ENCODE peak calls at places on chromosomes 11 and 22, in nine cellular contexts. D is activated CD4-positive, alpha-beta T cell treated with anti-CD3 and anti-CD28 coated beads for 48 hours; C is mesenchymal stem cell; U is stimulated activated CD4-positive, alpha-beta T cell treated with anti-CD3 and anti-CD28 coated beads, Interleukin-15, amount 100 ng/mL, for 1 hour; I is SK-N-SH; G is stimulated activated naive CD4-positive, alpha-beta T cell; A is NCI-H345; W is germinal center; X is cerebellar cortex. N is an unnamed sample.

GRCh38 chr11:31797227-31798056 is 13.7 kb downstream of the PAX6 start:
- DNase-seq in D (no peak), C (no peak), U (no peak), I (no peak), G (no peak), A (no peak), W (no peak), X (no peak), N (no peak)

GRCh38 chr11:57597971-57598830 is 716 bp downstream of the SERPING1 start:
- DNase-seq in D (no peak), C (peak; percentile 42), U (no peak), I (peak; percentile 90), G (no peak), A (no peak), W (no peak), X (peak; percentile 85), N (no peak)

GRCh38 chr22:38228326-38228872 is 26.6 kb downstream of the MAFF start:
- DNase-seq in D (no peak), C (no peak), U (no peak), I (no peak), G (no peak), A (no peak), W (no peak), X (no peak), N (no peak)

GRCh38 chr11:77207618-77208313 is 79.7 kb downstream of the MYO7A start:
- DNase-seq in D (no peak), C (no peak), U (no peak), I (peak; percentile 7), G (no peak), A (no peak), W (no peak), X (no peak), N (no peak)

GRCh38 chr11:69343401-69344321 is 49.7 kb downstream of the MYEOV start:
- DNase-seq in D (no peak), C (no peak), U (no peak), I (no peak), G (no peak), A (no peak), W (no peak), X (no peak), N (no peak)

GRCh38 chr11:70778828-70779365 is 380.6 kb downstream of the CTTN start:
- DNase-seq in D (no peak), C (no peak), U (no peak), I (peak; percentile 74), G (no peak), A (no peak), W (no peak), X (no peak), N (no peak)

GRCh38 chr11:9265211-9266131 is at the start of gene DENND5A:
- DNase-seq in D (peak; percentile 71), C (peak; percentile 92), U (peak; percentile 43), I (peak; percentile 100), G (peak; percentile 46), A (peak; percentile 80), W (peak; percentile 85), X (peak; percentile 85), N (peak; percentile 32)

GRCh38 chr11:13321431-13321830 is 43.8 kb downstream of the BMAL1 start:
- DNase-seq in D (no peak), C (no peak), U (no peak), I (no peak), G (no peak), A (no peak), W (no peak), X (no peak), N (no peak)

GRCh38 chr11:130553306-130553705 is 104.9 kb downstream of the ADAMTS15 start:
- DNase-seq in D (no peak), C (no peak), U (no peak), I (no peak), G (no peak), A (no peak), W (no peak), X (no peak), N (no peak)

GRCh38 chr11:253160-253885 is 16.5 kb downstream of the PSMD13 start:
- DNase-seq in D (no peak), C (no peak), U (no peak), I (no peak), G (no peak), A (no peak), W (no peak), X (no peak), N (no peak)

GRCh38 chr11:2831826-2832717 is 53.5 kb downstream of the CDKN1C start:
- DNase-seq in D (no peak), C (no peak), U (no peak), I (no peak), G (no peak), A (no peak), W (no peak), X (no peak), N (no peak)

N was measured in T-cell.